ENCODE peak calls at places on chromosomes 7 and 10, in five cellular contexts. R, Z, B, P and Q are unnamed samples.

GRCh38 chr10:90930070-90930837 is 9.4 kb upstream of the ANKRD1 start:
- DNase-seq in R (no peak), Z (peak), B (no peak), P (peak), Q (peak)

GRCh38 chr7:156559001-156559400 is 81.6 kb upstream of the RNF32 start:
- DNase-seq in R (no peak), Z (no peak), B (no peak), P (no peak), Q (no peak)

GRCh38 chr7:102140952-102141370 is 145.7 kb upstream of the SH2B2 start:
- DNase-seq in R (peak), Z (no peak), B (no peak), P (no peak), Q (no peak)

GRCh38 chr7:25831901-25832411 is 320.0 kb upstream of the NFE2L3 start:
- DNase-seq in R (no peak), Z (no peak), B (no peak), P (no peak), Q (no peak)

GRCh38 chr7:41869091-41869490 is 166.2 kb upstream of the INHBA start:
- DNase-seq in R (no peak), Z (no peak), B (no peak), P (no peak), Q (no peak)

GRCh38 chr10:79335470-79336235 is 11.6 kb upstream of the PPIF start:
- DNase-seq in R (peak), Z (no peak), B (peak), P (no peak), Q (no peak)

GRCh38 chr10:52818019-52818418 is 45.4 kb upstream of the MBL2 start:
- DNase-seq in R (no peak), Z (peak), B (no peak), P (no peak), Q (peak)

GRCh38 chr7:120841608-120842007 is 16.3 kb downstream of the TSPAN12 start:
- DNase-seq in R (no peak), Z (no peak), B (no peak), P (no peak), Q (no peak)

GRCh38 chr10:67506083-67506756 is 189.8 kb downstream of the CTNNA3 start:
- DNase-seq in R (no peak), Z (no peak), B (no peak), P (no peak), Q (no peak)